ENCODE peak calls at places on chromosome 7, in six cellular contexts. R is NCI-H510A, F is Panc1, K is sciatic nerve, Z is uterus, B is left colon. W is an unnamed sample.

GRCh38 chr7:48875300-48875916 is 48.9 kb upstream of the CDC14C start:
- DNase-seq in R (no peak), F (peak; percentile 18), K (peak; percentile 68), Z (no peak), B (peak; percentile 8), W (no peak)

GRCh38 chr7:31326416-31326815 is 14.1 kb downstream of the NEUROD6 start:
- DNase-seq in R (no peak), F (no peak), K (no peak), Z (no peak), B (no peak), W (no peak)

GRCh38 chr7:128783143-128783799 is 7.7 kb upstream of the OPN1SW start:
- DNase-seq in R (no peak), F (peak; percentile 55), K (peak; percentile 77), Z (peak; percentile 74), B (peak; percentile 42), W (no peak)

GRCh38 chr7:117212969-117213877 is 109.6 kb downstream of the WNT2 start:
- DNase-seq in R (no peak), F (peak; percentile 60), K (peak; percentile 69), Z (peak; percentile 37), B (peak; percentile 61), W (peak; percentile 34)

GRCh38 chr7:123126691-123127090 is 73.1 kb downstream of the SLC13A1 start:
- DNase-seq in R (no peak), F (no peak), K (no peak), Z (no peak), B (no peak), W (no peak)

GRCh38 chr7:6306471-6306870 is 34.0 kb upstream of the CYTH3 start:
- DNase-seq in R (peak; percentile 36), F (peak; percentile 90), K (no peak), Z (no peak), B (no peak), W (no peak)

GRCh38 chr7:116097365-116098009 is 66.9 kb upstream of the TFEC start:
- DNase-seq in R (no peak), F (peak; percentile 24), K (no peak), Z (no peak), B (no peak), W (peak; percentile 81)

GRCh38 chr7:15557186-15557585 is 4.6 kb downstream of the AGMO start:
- DNase-seq in R (no peak), F (no peak), K (no peak), Z (no peak), B (no peak), W (no peak)

GRCh38 chr7:1175597-1175966 is 15.6 kb upstream of the ZFAND2A start:
- DNase-seq in R (no peak), F (no peak), K (no peak), Z (no peak), B (no peak), W (no peak)